ENCODE peak calls at places on chromosomes 4 and X, in ten cellular contexts. One of them, this sample, is unnamed.

GRCh38 chrX:139187738-139188137 is 342.8 kb upstream of the F9 start:
- DNase-seq in CD4-positive, alpha-beta T cell: no peak
- DNase-seq in mucosa of descending colon: no peak
- DNase-seq in type B pancreatic cell: no peak
- DNase-seq in colonic mucosa: no peak
- DNase-seq in MCF 10A: no peak
- DNase-seq in tibial artery: no peak
- DNase-seq in sigmoid colon: no peak
- DNase-seq in cardiac fibroblast: no peak
- DNase-seq in Peyer's patch: no peak
- DNase-seq in this sample: no peak

GRCh38 chrX:7654316-7654715 is 188.7 kb upstream of the VCX start:
- DNase-seq in CD4-positive, alpha-beta T cell: no peak
- DNase-seq in mucosa of descending colon: no peak
- DNase-seq in type B pancreatic cell: no peak
- DNase-seq in colonic mucosa: no peak
- DNase-seq in MCF 10A: no peak
- DNase-seq in tibial artery: no peak
- DNase-seq in sigmoid colon: no peak
- DNase-seq in cardiac fibroblast: no peak
- DNase-seq in Peyer's patch: no peak
- DNase-seq in this sample: no peak

GRCh38 chr4:109912706-109913621 is at the start of gene EGF:
- DNase-seq in CD4-positive, alpha-beta T cell: no peak
- DNase-seq in mucosa of descending colon: peak
- DNase-seq in type B pancreatic cell: no peak
- DNase-seq in colonic mucosa: peak
- DNase-seq in MCF 10A: peak
- DNase-seq in tibial artery: no peak
- DNase-seq in sigmoid colon: no peak
- DNase-seq in cardiac fibroblast: peak
- DNase-seq in Peyer's patch: no peak
- DNase-seq in this sample: no peak

GRCh38 chr4:40395908-40396806 is 61.0 kb downstream of the CHRNA9 start:
- DNase-seq in CD4-positive, alpha-beta T cell: no peak
- DNase-seq in mucosa of descending colon: peak
- DNase-seq in type B pancreatic cell: no peak
- DNase-seq in colonic mucosa: peak
- DNase-seq in MCF 10A: peak
- DNase-seq in tibial artery: no peak
- DNase-seq in sigmoid colon: peak
- DNase-seq in cardiac fibroblast: peak
- DNase-seq in Peyer's patch: no peak
- DNase-seq in this sample: peak

GRCh38 chrX:123884809-123885408 is 25.1 kb downstream of the XIAP start:
- DNase-seq in CD4-positive, alpha-beta T cell: peak
- DNase-seq in mucosa of descending colon: peak
- DNase-seq in type B pancreatic cell: no peak
- DNase-seq in colonic mucosa: peak
- DNase-seq in MCF 10A: peak
- DNase-seq in tibial artery: no peak
- DNase-seq in sigmoid colon: no peak
- DNase-seq in cardiac fibroblast: peak
- DNase-seq in Peyer's patch: no peak
- DNase-seq in this sample: peak

GRCh38 chr4:24519649-24520048 is 64.7 kb downstream of the DHX15 start:
- DNase-seq in CD4-positive, alpha-beta T cell: no peak
- DNase-seq in mucosa of descending colon: no peak
- DNase-seq in type B pancreatic cell: no peak
- DNase-seq in colonic mucosa: no peak
- DNase-seq in MCF 10A: no peak
- DNase-seq in tibial artery: no peak
- DNase-seq in sigmoid colon: no peak
- DNase-seq in cardiac fibroblast: peak
- DNase-seq in Peyer's patch: no peak
- DNase-seq in this sample: no peak

GRCh38 chrX:78658851-78659744 is at the start of gene RTL3:
- DNase-seq in CD4-positive, alpha-beta T cell: no peak
- DNase-seq in mucosa of descending colon: no peak
- DNase-seq in type B pancreatic cell: no peak
- DNase-seq in colonic mucosa: no peak
- DNase-seq in MCF 10A: peak
- DNase-seq in tibial artery: no peak
- DNase-seq in sigmoid colon: no peak
- DNase-seq in cardiac fibroblast: peak
- DNase-seq in Peyer's patch: no peak
- DNase-seq in this sample: no peak

GRCh38 chrX:22486326-22486725 is 213.6 kb downstream of the CBLL2 start:
- DNase-seq in CD4-positive, alpha-beta T cell: no peak
- DNase-seq in mucosa of descending colon: no peak
- DNase-seq in type B pancreatic cell: no peak
- DNase-seq in colonic mucosa: no peak
- DNase-seq in MCF 10A: no peak
- DNase-seq in tibial artery: no peak
- DNase-seq in sigmoid colon: no peak
- DNase-seq in cardiac fibroblast: no peak
- DNase-seq in Peyer's patch: no peak
- DNase-seq in this sample: no peak

GRCh38 chrX:47313056-47313455 is 57.3 kb upstream of the ZNF157 start:
- DNase-seq in CD4-positive, alpha-beta T cell: no peak
- DNase-seq in mucosa of descending colon: no peak
- DNase-seq in type B pancreatic cell: no peak
- DNase-seq in colonic mucosa: no peak
- DNase-seq in MCF 10A: no peak
- DNase-seq in tibial artery: no peak
- DNase-seq in sigmoid colon: no peak
- DNase-seq in cardiac fibroblast: no peak
- DNase-seq in Peyer's patch: no peak
- DNase-seq in this sample: no peak

GRCh38 chr4:17260395-17260907 is 251.4 kb downstream of the QDPR start:
- DNase-seq in CD4-positive, alpha-beta T cell: no peak
- DNase-seq in mucosa of descending colon: no peak
- DNase-seq in type B pancreatic cell: no peak
- DNase-seq in colonic mucosa: no peak
- DNase-seq in MCF 10A: no peak
- DNase-seq in tibial artery: no peak
- DNase-seq in sigmoid colon: no peak
- DNase-seq in cardiac fibroblast: no peak
- DNase-seq in Peyer's patch: no peak
- DNase-seq in this sample: no peak

GRCh38 chr4:24650849-24651248 is 66.5 kb upstream of the DHX15 start:
- DNase-seq in CD4-positive, alpha-beta T cell: no peak
- DNase-seq in mucosa of descending colon: no peak
- DNase-seq in type B pancreatic cell: no peak
- DNase-seq in colonic mucosa: no peak
- DNase-seq in MCF 10A: no peak
- DNase-seq in tibial artery: no peak
- DNase-seq in sigmoid colon: no peak
- DNase-seq in cardiac fibroblast: no peak
- DNase-seq in Peyer's patch: no peak
- DNase-seq in this sample: no peak

GRCh38 chrX:72349190-72349589 is 43.5 kb upstream of the CITED1 start:
- DNase-seq in CD4-positive, alpha-beta T cell: no peak
- DNase-seq in mucosa of descending colon: no peak
- DNase-seq in type B pancreatic cell: no peak
- DNase-seq in colonic mucosa: no peak
- DNase-seq in MCF 10A: no peak
- DNase-seq in tibial artery: no peak
- DNase-seq in sigmoid colon: no peak
- DNase-seq in cardiac fibroblast: peak
- DNase-seq in Peyer's patch: no peak
- DNase-seq in this sample: no peak

GRCh38 chr4:112288455-112288854 is 2.8 kb upstream of the TIFA start:
- DNase-seq in CD4-positive, alpha-beta T cell: no peak
- DNase-seq in mucosa of descending colon: no peak
- DNase-seq in type B pancreatic cell: no peak
- DNase-seq in colonic mucosa: no peak
- DNase-seq in MCF 10A: no peak
- DNase-seq in tibial artery: no peak
- DNase-seq in sigmoid colon: no peak
- DNase-seq in cardiac fibroblast: no peak
- DNase-seq in Peyer's patch: no peak
- DNase-seq in this sample: no peak

GRCh38 chrX:39693298-39693697 is 404.5 kb downstream of the BCOR start:
- DNase-seq in CD4-positive, alpha-beta T cell: no peak
- DNase-seq in mucosa of descending colon: no peak
- DNase-seq in type B pancreatic cell: no peak
- DNase-seq in colonic mucosa: no peak
- DNase-seq in MCF 10A: no peak
- DNase-seq in tibial artery: no peak
- DNase-seq in sigmoid colon: no peak
- DNase-seq in cardiac fibroblast: no peak
- DNase-seq in Peyer's patch: no peak
- DNase-seq in this sample: no peak

GRCh38 chr4:75126058-75126457 is 193.1 kb downstream of the PARM1 start:
- DNase-seq in CD4-positive, alpha-beta T cell: no peak
- DNase-seq in mucosa of descending colon: no peak
- DNase-seq in type B pancreatic cell: no peak
- DNase-seq in colonic mucosa: no peak
- DNase-seq in MCF 10A: no peak
- DNase-seq in tibial artery: no peak
- DNase-seq in sigmoid colon: no peak
- DNase-seq in cardiac fibroblast: no peak
- DNase-seq in Peyer's patch: no peak
- DNase-seq in this sample: no peak

GRCh38 chr4:118141240-118141639 is 107.0 kb downstream of the NDST3 start:
- DNase-seq in CD4-positive, alpha-beta T cell: no peak
- DNase-seq in mucosa of descending colon: no peak
- DNase-seq in type B pancreatic cell: no peak
- DNase-seq in colonic mucosa: no peak
- DNase-seq in MCF 10A: no peak
- DNase-seq in tibial artery: no peak
- DNase-seq in sigmoid colon: no peak
- DNase-seq in cardiac fibroblast: no peak
- DNase-seq in Peyer's patch: no peak
- DNase-seq in this sample: no peak

GRCh38 chr4:59195867-59196266 is 2004.3 kb upstream of the ADGRL3 start:
- DNase-seq in CD4-positive, alpha-beta T cell: no peak
- DNase-seq in mucosa of descending colon: no peak
- DNase-seq in type B pancreatic cell: no peak
- DNase-seq in colonic mucosa: no peak
- DNase-seq in MCF 10A: no peak
- DNase-seq in tibial artery: no peak
- DNase-seq in sigmoid colon: no peak
- DNase-seq in cardiac fibroblast: no peak
- DNase-seq in Peyer's patch: no peak
- DNase-seq in this sample: no peak

GRCh38 chr4:59200992-59201391 is 1999.1 kb upstream of the ADGRL3 start:
- DNase-seq in CD4-positive, alpha-beta T cell: no peak
- DNase-seq in mucosa of descending colon: no peak
- DNase-seq in type B pancreatic cell: no peak
- DNase-seq in colonic mucosa: no peak
- DNase-seq in MCF 10A: peak
- DNase-seq in tibial artery: no peak
- DNase-seq in sigmoid colon: no peak
- DNase-seq in cardiac fibroblast: peak
- DNase-seq in Peyer's patch: no peak
- DNase-seq in this sample: no peak
- TF ChIP-seq CTCF in CD4-positive, alpha-beta T cell: no peak
- TF ChIP-seq CTCF in mucosa of descending colon: no peak
- TF ChIP-seq CTCF in type B pancreatic cell: no peak
- TF ChIP-seq CTCF in colonic mucosa: no peak
- TF ChIP-seq CTCF in MCF 10A: no peak
- TF ChIP-seq CTCF in tibial artery: no peak
- TF ChIP-seq CTCF in sigmoid colon: no peak
- TF ChIP-seq CTCF in cardiac fibroblast: no peak
- TF ChIP-seq CTCF in Peyer's patch: no peak
- TF ChIP-seq CTCF in this sample: no peak

DNA sequence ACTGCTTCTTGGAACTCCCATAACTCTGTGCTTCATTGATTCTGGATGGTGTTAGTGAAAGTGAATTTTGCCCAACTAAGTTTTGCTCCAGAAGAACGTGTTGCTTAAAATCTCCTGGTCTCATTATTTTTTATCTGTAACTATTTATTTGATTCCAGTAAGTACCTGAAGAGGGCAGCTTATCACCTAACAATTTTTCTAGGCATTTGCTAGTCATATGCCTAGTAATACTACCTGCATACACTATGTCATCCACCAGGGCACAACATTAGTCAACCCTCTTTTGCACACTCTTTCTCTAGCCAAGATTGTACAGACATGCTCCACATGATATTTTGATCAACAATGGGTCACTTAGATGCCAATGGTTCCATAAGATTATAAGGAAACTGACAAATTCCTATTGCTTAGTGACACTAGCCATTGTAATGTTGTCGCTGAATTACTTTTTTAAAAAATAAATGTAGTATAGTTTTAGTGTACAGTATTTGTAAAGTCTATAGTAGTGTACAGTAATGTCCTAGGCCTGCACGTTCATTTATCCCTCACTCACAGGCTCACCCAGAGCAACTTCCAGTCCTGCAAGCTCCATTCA is 499.9 kb upstream of the AADAT start:
- DNase-seq in CD4-positive, alpha-beta T cell: no peak
- DNase-seq in mucosa of descending colon: no peak
- DNase-seq in type B pancreatic cell: no peak
- DNase-seq in colonic mucosa: no peak
- DNase-seq in MCF 10A: peak
- DNase-seq in tibial artery: no peak
- DNase-seq in sigmoid colon: no peak
- DNase-seq in cardiac fibroblast: peak
- DNase-seq in Peyer's patch: no peak
- DNase-seq in this sample: no peak
- TF ChIP-seq CTCF in CD4-positive, alpha-beta T cell: no peak
- TF ChIP-seq CTCF in mucosa of descending colon: no peak
- TF ChIP-seq CTCF in type B pancreatic cell: peak
- TF ChIP-seq CTCF in colonic mucosa: no peak
- TF ChIP-seq CTCF in MCF 10A: peak
- TF ChIP-seq CTCF in tibial artery: peak
- TF ChIP-seq CTCF in sigmoid colon: no peak
- TF ChIP-seq CTCF in cardiac fibroblast: peak
- TF ChIP-seq CTCF in Peyer's patch: no peak
- TF ChIP-seq CTCF in this sample: peak

DNA sequence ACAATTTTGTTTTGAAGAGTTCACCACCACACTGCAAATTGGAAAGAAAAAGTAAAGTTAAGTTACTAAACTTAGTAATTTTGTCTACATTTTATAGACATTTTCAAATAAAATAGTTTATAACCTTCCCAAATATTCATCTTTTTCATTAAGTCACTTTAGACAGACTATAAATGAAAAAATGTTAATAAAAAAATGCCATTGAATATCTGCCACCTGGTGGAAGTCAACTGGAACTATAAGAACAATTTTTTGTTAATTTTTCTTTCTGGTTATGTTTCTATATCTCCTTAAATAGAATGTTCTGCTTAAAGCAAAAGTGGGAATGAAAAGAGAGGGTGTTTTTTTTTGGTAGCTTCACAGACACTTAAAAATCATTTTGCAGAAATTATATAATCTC is 534.4 kb upstream of the PCDH10 start:
- DNase-seq in CD4-positive, alpha-beta T cell: no peak
- DNase-seq in mucosa of descending colon: no peak
- DNase-seq in type B pancreatic cell: no peak
- DNase-seq in colonic mucosa: no peak
- DNase-seq in MCF 10A: peak
- DNase-seq in tibial artery: no peak
- DNase-seq in sigmoid colon: no peak
- DNase-seq in cardiac fibroblast: peak
- DNase-seq in Peyer's patch: no peak
- DNase-seq in this sample: no peak
- TF ChIP-seq CTCF in CD4-positive, alpha-beta T cell: no peak
- TF ChIP-seq CTCF in mucosa of descending colon: no peak
- TF ChIP-seq CTCF in type B pancreatic cell: peak
- TF ChIP-seq CTCF in colonic mucosa: no peak
- TF ChIP-seq CTCF in MCF 10A: peak
- TF ChIP-seq CTCF in tibial artery: no peak
- TF ChIP-seq CTCF in sigmoid colon: no peak
- TF ChIP-seq CTCF in cardiac fibroblast: no peak
- TF ChIP-seq CTCF in Peyer's patch: no peak
- TF ChIP-seq CTCF in this sample: peak

GRCh38 chr4:156169011-156169410 is 215.3 kb upstream of the CTSO start:
- DNase-seq in CD4-positive, alpha-beta T cell: no peak
- DNase-seq in mucosa of descending colon: peak
- DNase-seq in type B pancreatic cell: no peak
- DNase-seq in colonic mucosa: no peak
- DNase-seq in MCF 10A: peak
- DNase-seq in tibial artery: no peak
- DNase-seq in sigmoid colon: peak
- DNase-seq in cardiac fibroblast: peak
- DNase-seq in Peyer's patch: no peak
- DNase-seq in this sample: peak
- TF ChIP-seq CTCF in CD4-positive, alpha-beta T cell: no peak
- TF ChIP-seq CTCF in mucosa of descending colon: no peak
- TF ChIP-seq CTCF in type B pancreatic cell: peak
- TF ChIP-seq CTCF in colonic mucosa: no peak
- TF ChIP-seq CTCF in MCF 10A: peak
- TF ChIP-seq CTCF in tibial artery: peak
- TF ChIP-seq CTCF in sigmoid colon: no peak
- TF ChIP-seq CTCF in cardiac fibroblast: peak
- TF ChIP-seq CTCF in Peyer's patch: no peak
- TF ChIP-seq CTCF in this sample: peak